ENCODE peak calls at places on chromosomes 3 and 15, in six cellular contexts. T is suprapubic skin, R is IMR-90, O is Panc1, P is tibial artery, J is fibroblast of lung. W is an unnamed sample.

GRCh38 chr3:30986551-30986950 is 92.1 kb upstream of the GADL1 start:
- DNase-seq in T (no peak), R (no peak), O (no peak), P (no peak), J (no peak), W (no peak)

GRCh38 chr3:51389423-51390183 is 1.5 kb upstream of the RBM15B start:
- DNase-seq in T (no peak), R (peak; percentile 50), O (peak; percentile 10), P (no peak), J (peak; percentile 48), W (peak; percentile 67)

GRCh38 chr3:142029052-142029642 is 120.2 kb downstream of the TFDP2 start:
- DNase-seq in T (no peak), R (no peak), O (no peak), P (no peak), J (no peak), W (no peak)

GRCh38 chr15:60912984-60913697 is 316.0 kb downstream of the RORA start:
- DNase-seq in T (no peak), R (no peak), O (no peak), P (no peak), J (no peak), W (no peak)

GRCh38 chr3:71131893-71132314 is 451.6 kb downstream of the FOXP1 start:
- DNase-seq in T (no peak), R (no peak), O (no peak), P (no peak), J (no peak), W (no peak)

GRCh38 chr3:141321109-141321497 is 47.2 kb upstream of the ZBTB38 start:
- DNase-seq in T (no peak), R (peak; percentile 58), O (no peak), P (no peak), J (peak; percentile 63), W (no peak)

GRCh38 chr3:63863150-63864007 is at the start of the genes ATXN7 and THOC7:
- DNase-seq in T (peak; percentile 87), R (peak; percentile 38), O (no peak), P (peak; percentile 83), J (peak; percentile 54), W (peak; percentile 78)

GRCh38 chr3:49013738-49014660 is 4.4 kb downstream of the DALRD3 start:
- DNase-seq in T (no peak), R (no peak), O (no peak), P (no peak), J (no peak), W (peak; percentile 76)

GRCh38 chr15:95826831-95827230 is 503.7 kb upstream of the NR2F2 start:
- DNase-seq in T (no peak), R (no peak), O (no peak), P (no peak), J (no peak), W (no peak)

GRCh38 chr3:183287301-183287971 is 34.4 kb downstream of the B3GNT5 start:
- DNase-seq in T (no peak), R (peak; percentile 93), O (no peak), P (no peak), J (peak; percentile 95), W (no peak)

GRCh38 chr3:197942956-197943556 is 6.9 kb upstream of the RPL35A start:
- DNase-seq in T (no peak), R (peak; percentile 61), O (no peak), P (no peak), J (peak; percentile 36), W (no peak)

GRCh38 chr3:43894176-43895049 is 203.7 kb downstream of the ABHD5 start:
- DNase-seq in T (no peak), R (peak; percentile 68), O (no peak), P (peak; percentile 72), J (peak; percentile 81), W (peak; percentile 57)

GRCh38 chr3:51974963-51975856 is at the start of gene ABHD14A:
- DNase-seq in T (no peak), R (peak; percentile 55), O (no peak), P (peak; percentile 86), J (peak; percentile 52), W (peak; percentile 90)

GRCh38 chr3:124635169-124635539 is 95.1 kb upstream of the UMPS start:
- DNase-seq in T (no peak), R (no peak), O (no peak), P (no peak), J (no peak), W (no peak)

GRCh38 chr3:188367741-188368140 is 213.8 kb downstream of the LPP start:
- DNase-seq in T (no peak), R (no peak), O (no peak), P (no peak), J (no peak), W (no peak)

GRCh38 chr15:29534378-29534777 is 264.8 kb upstream of the NSMCE3 start:
- DNase-seq in T (no peak), R (no peak), O (no peak), P (no peak), J (peak; percentile 15), W (no peak)

GRCh38 chr15:95277266-95277665 is 1045.9 kb downstream of the MCTP2 start:
- DNase-seq in T (no peak), R (peak; percentile 98), O (no peak), P (no peak), J (peak; percentile 85), W (no peak)

DNA sequence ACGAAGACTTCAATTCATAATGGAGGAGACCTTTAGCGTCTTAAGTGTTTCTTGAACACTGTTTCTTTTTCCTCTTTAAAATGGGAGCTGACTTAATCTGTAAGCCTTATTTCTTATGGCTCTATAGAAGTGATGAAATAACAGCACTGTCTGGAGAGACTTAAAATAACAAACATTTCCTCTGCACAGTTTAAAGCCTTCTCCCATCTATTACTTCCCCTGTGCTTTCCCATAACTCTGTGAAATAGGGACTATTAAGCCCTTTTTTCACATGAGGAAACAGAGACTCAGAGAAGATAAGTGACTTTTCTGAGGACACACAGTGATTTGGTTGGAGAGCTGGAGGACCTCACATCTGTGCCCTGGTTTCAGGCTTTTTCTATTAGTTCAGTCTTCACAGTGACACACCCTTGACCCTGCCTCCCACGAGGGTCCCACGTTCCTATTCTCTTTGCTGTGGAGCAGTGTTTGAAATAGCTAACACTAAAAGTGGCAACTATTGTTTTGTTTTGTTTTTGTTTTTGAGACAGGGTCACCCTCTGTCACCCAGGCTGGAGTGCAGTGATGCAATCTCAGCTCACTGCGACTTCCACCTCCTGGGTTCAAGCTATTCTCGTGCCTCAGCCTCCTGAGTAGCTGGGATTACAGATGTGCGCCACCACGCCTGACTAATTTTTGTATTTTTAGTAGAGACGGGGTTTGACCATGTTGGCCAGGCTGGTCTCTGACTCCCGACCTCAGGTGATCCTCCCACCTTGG is 82.9 kb downstream of the ST6GAL1 start:
- DNase-seq in T (no peak), R (peak; percentile 74), O (no peak), P (peak; percentile 45), J (no peak), W (no peak)
- H3K4me1 ChIP-seq in T (peaks cover 14% of the 10 kb centered on the region), R (peaks cover 8% of the 10 kb centered on the region), O (no peaks in the 10 kb centered on the region), P (peaks cover 22% of the 10 kb centered on the region), J (no peaks in the 10 kb centered on the region), W (no peaks in the 10 kb centered on the region)

GRCh38 chr3:9067352-9067975 is 104.2 kb upstream of the RAD18 start:
- DNase-seq in T (no peak), R (peak; percentile 71), O (peak; percentile 45), P (no peak), J (peak; percentile 56), W (no peak)

GRCh38 chr3:9066775-9067174 is 103.5 kb upstream of the RAD18 start:
- DNase-seq in T (no peak), R (no peak), O (no peak), P (no peak), J (no peak), W (no peak)

GRCh38 chr3:9064853-9065252 is 101.6 kb upstream of the RAD18 start:
- DNase-seq in T (no peak), R (no peak), O (no peak), P (no peak), J (no peak), W (no peak)

GRCh38 chr3:9064251-9064650 is 101.0 kb upstream of the RAD18 start:
- DNase-seq in T (no peak), R (no peak), O (no peak), P (no peak), J (no peak), W (no peak)

GRCh38 chr3:9066141-9066540 is 102.9 kb upstream of the RAD18 start:
- DNase-seq in T (no peak), R (no peak), O (no peak), P (no peak), J (peak; percentile 60), W (no peak)
- H3K4me3 ChIP-seq in T (no peak overlapping the region), R (no peak overlapping the region), O (no peak overlapping the region), P (no peak overlapping the region), J (no peak overlapping the region), W (no peak overlapping the region)

DNA sequence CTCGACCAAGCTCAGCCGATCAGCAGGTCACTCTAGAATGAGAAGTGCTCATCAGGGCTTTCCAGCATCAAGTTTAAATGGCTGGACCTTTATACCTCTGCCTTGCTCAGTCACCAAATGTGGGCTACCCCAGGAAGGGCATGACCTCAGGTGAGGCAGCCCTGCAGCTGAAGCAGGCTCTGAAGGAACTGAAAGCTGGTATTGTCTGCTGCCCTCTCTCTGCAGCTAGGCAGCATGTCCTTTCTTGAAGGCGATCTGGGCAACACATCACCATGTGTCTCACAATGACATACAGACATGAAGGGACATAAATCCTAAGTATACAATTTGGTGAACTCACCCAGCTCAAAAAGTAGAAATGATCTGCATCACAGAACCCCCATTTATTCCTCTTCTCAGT is 38.7 kb upstream of the ARID3B start:
- DNase-seq in T (no peak), R (no peak), O (no peak), P (peak; percentile 11), J (no peak), W (no peak)
- TF ChIP-seq CTCF in T (no peak), R (no peak), O (no peak), P (no peak), J (no peak), W (no peak)

GRCh38 chr3:25428950-25429349 is 887 bp downstream of the RARB start:
- DNase-seq in T (no peak), R (no peak), O (no peak), P (no peak), J (peak; percentile 68), W (no peak)

GRCh38 chr3:25428003-25428861 is at the start of gene RARB:
- DNase-seq in T (peak; percentile 80), R (peak; percentile 81), O (no peak), P (peak; percentile 85), J (peak; percentile 96), W (no peak)

GRCh38 chr3:25426408-25426807 is 1.7 kb upstream of the RARB start:
- DNase-seq in T (no peak), R (no peak), O (no peak), P (no peak), J (peak; percentile 72), W (no peak)

GRCh38 chr3:25429441-25429907 is 1.4 kb downstream of the RARB start:
- DNase-seq in T (no peak), R (no peak), O (no peak), P (no peak), J (no peak), W (no peak)

DNA sequence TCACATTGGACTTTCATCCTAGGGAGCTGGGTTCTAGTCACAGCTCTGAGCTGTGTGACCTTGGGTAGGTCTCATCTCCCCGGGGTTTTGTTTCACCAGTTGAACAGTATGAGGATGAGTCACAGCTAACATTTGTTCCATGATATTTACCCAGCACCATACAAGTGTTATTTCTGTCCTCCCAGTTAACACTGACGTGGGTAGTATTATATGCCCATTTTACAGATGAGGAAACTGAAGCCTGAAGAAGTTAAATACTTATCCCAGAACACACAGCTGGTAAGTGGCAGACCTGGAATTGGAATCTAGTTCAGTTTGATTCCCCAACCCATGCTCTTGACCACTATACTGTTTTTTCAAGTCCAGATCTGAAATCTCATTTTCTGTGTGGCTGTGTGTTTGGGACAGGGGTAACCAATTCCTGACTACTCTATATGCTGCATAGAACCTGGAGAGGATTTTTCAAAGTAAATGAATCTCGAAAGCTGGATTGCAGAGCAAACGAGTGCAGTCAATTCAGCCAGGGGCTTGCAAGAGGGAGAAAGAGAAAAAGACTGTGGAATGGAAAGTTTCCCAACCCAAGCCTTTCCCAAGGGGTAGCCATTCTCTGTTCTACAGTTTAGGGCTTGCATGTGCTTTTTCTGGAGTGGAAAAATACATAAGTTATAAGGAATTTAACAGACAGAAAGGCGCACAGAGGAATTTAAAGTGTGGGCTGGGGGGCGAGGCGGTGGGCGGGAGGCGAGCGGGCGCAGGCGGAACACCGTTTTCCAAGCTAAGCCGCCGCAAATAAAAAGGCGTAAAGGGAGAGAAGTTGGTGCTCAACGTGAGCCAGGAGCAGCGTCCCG is 684 bp upstream of the RARB start:
- DNase-seq in T (no peak), R (no peak), O (no peak), P (no peak), J (peak; percentile 80), W (no peak)
- H3K4me1 ChIP-seq in T (peaks cover 17% of the 10 kb centered on the region), R (no peaks in the 10 kb centered on the region), O (no peaks in the 10 kb centered on the region), P (peaks cover 4% of the 10 kb centered on the region), J (peaks cover 3% of the 10 kb centered on the region), W (no peaks in the 10 kb centered on the region)

W was measured in mucosa of descending colon.